ENCODE peak calls at places on chromosomes 4 and X, in nine cellular contexts. X is gastrocnemius medialis; A is A549; Z is body of pancreas; N is heart right ventricle; F is activated CD8-positive, alpha-beta T cell treated with anti-CD3 and anti-CD28 coated beads for 36 hours; Y is GM23338; D is CD4-positive, alpha-beta T cell; J is right lobe of liver. K is an unnamed sample.

GRCh38 chr4:70816894-70817293 is 22.8 kb downstream of the GRSF1 start:
- ATAC-seq in Z (no peak), X (no peak), A (no peak), D (no peak), Y (no peak), F (no peak), J (no peak), N (no peak), K (no peak)

GRCh38 chr4:20356565-20356964 is 104.9 kb downstream of the SLIT2 start:
- ATAC-seq in X (no peak), J (no peak), A (no peak), Z (no peak), N (no peak), F (no peak), Y (no peak), D (no peak), K (no peak)

GRCh38 chr4:72983706-72984105 is 85.8 kb downstream of the COX18 start:
- ATAC-seq in J (no peak), A (no peak), N (no peak), X (no peak), F (no peak), D (no peak), Y (no peak), Z (no peak), K (no peak)

GRCh38 chr4:60223098-60223497 is 977.0 kb upstream of the ADGRL3 start:
- ATAC-seq in Z (no peak), J (no peak), D (no peak), N (no peak), Y (no peak), F (no peak), A (no peak), X (no peak), K (no peak)

GRCh38 chrX:19709117-19709811 is 178.1 kb downstream of the SH3KBP1 start:
- ATAC-seq in N (no peak), Y (no peak), Z (no peak), J (no peak), A (no peak), F (peak; percentile 37), X (no peak), D (no peak), K (no peak)

GRCh38 chrX:8849945-8850344 is 48.8 kb upstream of the FAM9A start:
- ATAC-seq in Y (peak; percentile 34), A (peak; percentile 41), Z (no peak), N (no peak), F (no peak), X (no peak), J (peak; percentile 40), D (no peak), K (no peak)

GRCh38 chr4:165872443-165873297 is at the start of gene TLL1:
- ATAC-seq in J (no peak), Y (peak; percentile 3), N (peak; percentile 52), A (no peak), Z (peak; percentile 43), F (no peak), X (no peak), D (no peak), K (no peak)

GRCh38 chr4:99710681-99711345 is 53.2 kb upstream of the C4orf54 start:
- ATAC-seq in F (peak; percentile 89), J (no peak), Y (no peak), A (no peak), D (no peak), N (no peak), X (peak; percentile 56), Z (peak; percentile 58), K (peak; percentile 43)

GRCh38 chrX:2609431-2610238 is 81.5 kb upstream of the CD99 start:
- ATAC-seq in D (no peak), N (peak; percentile 21), Y (peak; percentile 11), X (peak; percentile 33), F (no peak), Z (no peak), A (peak; percentile 11), J (no peak), K (no peak)

GRCh38 chrX:36868592-36868991 is 139.6 kb upstream of the FAM47C start:
- ATAC-seq in D (no peak), J (no peak), F (no peak), X (no peak), Y (no peak), N (no peak), Z (no peak), A (no peak), K (no peak)

GRCh38 chrX:36869457-36869856 is 138.7 kb upstream of the FAM47C start:
- ATAC-seq in F (no peak), D (no peak), Z (no peak), X (no peak), J (peak; percentile 34), A (no peak), N (no peak), Y (no peak), K (no peak)

DNA sequence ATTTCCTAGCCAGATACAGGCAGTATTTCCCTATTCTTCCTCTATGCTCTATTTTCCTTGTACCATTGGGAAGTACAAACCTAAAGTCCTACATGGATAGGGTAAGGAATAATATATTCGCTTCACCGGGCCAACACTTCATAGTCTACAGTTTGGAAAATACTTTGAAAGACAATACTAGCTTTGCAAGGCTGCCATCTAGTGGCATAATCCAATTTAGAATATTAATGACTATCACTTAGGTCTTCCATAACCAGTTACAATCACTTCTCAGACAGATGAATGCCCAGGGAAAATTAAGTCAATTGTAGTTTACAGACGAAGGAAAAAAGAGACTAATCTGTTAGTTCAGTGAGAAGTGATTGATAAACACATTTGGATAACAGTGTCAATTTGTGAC is 141.0 kb upstream of the FAM47C start:
- ATAC-seq in Z (peak; percentile 47), F (no peak), N (no peak), A (peak; percentile 66), D (no peak), J (peak; percentile 65), X (no peak), Y (no peak), K (no peak)
- TF ChIP-seq CTCF in Z (peak; percentile 39), F (peak; percentile 27), N (peak; percentile 64), A (peak; percentile 54), D (peak; percentile 29), J (peak; percentile 68), X (peak; percentile 30), Y (peak; percentile 50), K (peak; percentile 55)

GRCh38 chrX:119273807-119274192 is 37.7 kb downstream of the PGRMC1 start:
- ATAC-seq in X (no peak), J (no peak), A (no peak), Y (no peak), N (no peak), Z (no peak), F (no peak), D (no peak), K (no peak)

GRCh38 chrX:119272882-119273806 is 37.1 kb downstream of the PGRMC1 start:
- ATAC-seq in A (no peak), Z (no peak), D (peak; percentile 94), Y (peak; percentile 97), X (no peak), N (no peak), J (peak; percentile 70), F (peak; percentile 97), K (peak; percentile 36)
- TF ChIP-seq CTCF in A (no peak), Z (no peak), D (no peak), Y (peak; percentile 42), X (peak; percentile 8), N (peak; percentile 25), J (no peak), F (no peak), K (no peak)

DNA sequence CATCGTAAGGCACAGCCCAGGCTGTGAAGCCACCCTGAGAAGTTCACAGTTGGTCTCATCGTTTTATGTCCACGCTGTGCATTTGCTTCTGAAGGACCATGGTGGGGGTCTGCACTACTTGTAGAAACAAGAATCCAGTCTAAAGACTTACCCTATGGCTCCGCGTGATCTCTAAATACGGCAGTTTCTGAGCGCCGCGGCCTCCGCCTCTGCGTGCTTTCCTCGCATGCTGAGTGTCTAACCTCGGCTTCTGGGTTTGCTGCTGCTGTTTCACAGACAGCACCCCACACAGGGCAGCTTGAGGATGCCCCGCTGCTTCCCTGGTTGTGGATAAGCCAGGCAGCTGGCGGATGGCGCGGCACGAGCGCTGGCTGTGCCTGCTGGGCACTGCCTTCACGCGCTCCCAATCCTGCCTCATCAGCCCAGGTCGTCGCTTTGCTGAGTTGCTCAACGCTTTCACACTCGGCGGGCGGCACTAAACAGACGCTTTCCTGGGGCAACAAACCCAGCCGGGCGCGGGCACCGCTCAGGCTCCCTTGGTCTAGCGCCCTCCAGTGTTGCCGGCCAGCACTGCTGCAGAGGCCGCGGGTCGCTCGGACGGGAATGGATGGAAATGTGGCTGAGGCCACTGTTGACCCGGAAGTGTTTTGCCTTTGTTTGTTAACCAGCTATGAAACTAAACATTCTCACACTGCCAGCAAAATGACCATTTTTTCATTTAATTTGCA is 39.2 kb downstream of the FGFRL1 start:
- ATAC-seq in A (no peak), N (no peak), J (no peak), X (no peak), D (no peak), Y (no peak), Z (no peak), F (no peak), K (no peak)
- TF ChIP-seq CTCF in A (no peak), N (no peak), J (no peak), X (no peak), D (no peak), Y (no peak), Z (no peak), F (no peak), K (no peak)

GRCh38 chr4:15163284-15163645 is 161.0 kb downstream of the CPEB2 start:
- ATAC-seq in A (no peak), F (no peak), N (no peak), Z (no peak), X (no peak), D (no peak), Y (no peak), J (no peak), K (no peak)

GRCh38 chr4:15161439-15161838 is 159.2 kb downstream of the CPEB2 start:
- ATAC-seq in N (no peak), X (no peak), F (no peak), D (no peak), Y (peak; percentile 37), J (no peak), A (no peak), Z (no peak), K (no peak)

GRCh38 chr4:15162046-15162445 is 159.8 kb downstream of the CPEB2 start:
- ATAC-seq in Z (no peak), N (no peak), Y (peak; percentile 89), J (no peak), X (no peak), D (no peak), F (no peak), A (no peak), K (no peak)

GRCh38 chr4:15164571-15164970 is 162.3 kb downstream of the CPEB2 start:
- ATAC-seq in N (no peak), Y (no peak), Z (no peak), D (no peak), F (no peak), J (no peak), A (no peak), X (no peak), K (no peak)

DNA sequence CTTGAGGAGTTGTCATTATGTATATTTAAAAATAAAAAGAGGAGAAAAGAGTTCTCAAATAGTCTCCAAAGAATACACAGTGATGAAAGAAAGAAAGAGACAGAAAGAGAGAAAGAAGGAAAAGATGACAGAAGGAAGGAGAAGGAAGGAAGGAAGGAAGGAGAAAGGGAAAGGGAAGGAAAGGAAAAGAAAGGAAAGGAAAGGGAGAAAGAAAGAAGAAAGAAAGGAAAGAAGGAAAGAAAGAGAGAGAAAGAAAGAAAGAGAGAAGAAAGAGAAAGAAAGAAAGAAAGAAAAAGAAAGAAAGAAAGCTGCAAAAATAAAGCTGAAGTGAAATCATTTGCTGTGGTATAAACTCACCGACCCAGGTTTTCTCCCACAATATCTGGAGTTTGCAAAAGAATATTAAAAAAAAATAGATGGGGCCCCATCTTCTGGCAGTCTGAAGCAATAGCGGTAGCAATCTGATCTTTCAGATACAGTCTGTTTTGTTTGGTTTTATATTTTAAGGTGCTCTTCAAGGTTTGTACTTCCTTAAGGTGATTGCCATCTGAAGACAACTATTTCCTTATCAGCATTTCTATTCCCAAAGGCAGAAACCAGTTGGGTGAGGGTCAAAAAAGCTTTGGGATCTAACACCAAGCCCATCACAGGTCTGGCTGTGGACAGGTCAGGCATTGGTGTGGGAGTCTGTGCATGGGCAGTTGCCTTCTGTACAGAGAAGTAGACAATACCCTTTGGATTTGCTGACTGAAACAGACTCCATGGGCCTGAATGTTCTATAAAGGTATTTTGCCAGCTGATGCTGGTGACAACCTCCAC is 160.4 kb downstream of the CPEB2 start:
- ATAC-seq in X (no peak), D (no peak), A (peak; percentile 79), J (peak; percentile 77), F (no peak), Z (no peak), Y (no peak), N (no peak), K (peak; percentile 58)
- TF ChIP-seq CTCF in X (no peak), D (peak; percentile 18), A (peak; percentile 54), J (peak; percentile 42), F (peak; percentile 15), Z (no peak), Y (peak; percentile 33), N (peak; percentile 63), K (peak; percentile 20)

K was measured in gastroesophageal sphincter.